ENCODE peak calls at places on chromosomes 5 and 9, in six cellular contexts. A is ovary; M is IMR-90; T is activated naive CD8-positive, alpha-beta T cell treated with anti-CD3 and anti-CD28 coated beads, Interleukin-2, amount 50 U/mL, for 24 hours; E is sigmoid colon; Y is hypothalamus. H is an unnamed sample.

GRCh38 chr9:124743686-124744348 is 27.3 kb downstream of the NR6A1 start:
- DNase-seq in A (no peak), T (no peak), E (no peak), Y (no peak), M (peak), H (no peak)

GRCh38 chr5:13215806-13216205 is 728.7 kb downstream of the DNAH5 start:
- DNase-seq in Y (no peak), E (no peak), A (no peak), M (no peak), T (no peak), H (no peak)

GRCh38 chr5:112930082-112930344 is 8.0 kb upstream of the REEP5 start:
- DNase-seq in M (no peak), E (no peak), T (no peak), Y (no peak), A (no peak), H (no peak)

GRCh38 chr5:159582756-159583523 is 252.7 kb upstream of the IL12B start:
- DNase-seq in T (no peak), E (no peak), M (peak), Y (no peak), A (no peak), H (no peak)

GRCh38 chr5:380701-381309 is 59.3 kb downstream of the AHRR start:
- DNase-seq in Y (no peak), T (no peak), E (peak), A (no peak), M (no peak), H (no peak)

GRCh38 chr9:88387733-88388202 is 476 bp upstream of the SPIN1 start:
- DNase-seq in E (peak), A (peak), M (peak), Y (peak), T (no peak), H (peak)

GRCh38 chr5:7927466-7928375 is 58.8 kb downstream of the MTRR start:
- DNase-seq in E (no peak), Y (peak), T (peak), A (peak), M (peak), H (no peak)

GRCh38 chr9:98129451-98129881 is 10.4 kb upstream of the TRIM14 start:
- DNase-seq in A (no peak), M (peak), T (no peak), Y (no peak), E (peak), H (no peak)

GRCh38 chr5:154756871-154757646 is 1.9 kb downstream of the LARP1 start:
- DNase-seq in A (peak), E (peak), T (peak), Y (peak), M (peak), H (no peak)

GRCh38 chr9:121650220-121651013 is 1.0 kb upstream of the DAB2IP start:
- DNase-seq in Y (no peak), A (peak), T (peak), M (peak), E (peak), H (no peak)

GRCh38 chr5:134122530-134122929 is 8.0 kb downstream of the TCF7 start:
- DNase-seq in A (no peak), Y (no peak), E (no peak), M (no peak), T (no peak), H (no peak)

GRCh38 chr5:107217721-107218130 is 453.0 kb downstream of the EFNA5 start:
- DNase-seq in E (peak), Y (peak), A (no peak), T (no peak), M (no peak), H (peak)

GRCh38 chr5:59943721-59944120 is 50.2 kb upstream of the PDE4D start:
- DNase-seq in Y (no peak), E (no peak), T (no peak), M (no peak), A (no peak), H (no peak)

GRCh38 chr5:66757219-66757833 is 161.1 kb downstream of the MAST4 start:
- DNase-seq in A (peak), T (peak), Y (peak), E (no peak), M (peak), H (peak)

GRCh38 chr5:143464723-143465490 is 61.4 kb upstream of the NR3C1 start:
- DNase-seq in E (no peak), M (no peak), A (no peak), T (no peak), Y (no peak), H (no peak)

GRCh38 chr5:39213437-39214207 is 5.7 kb downstream of the FYB1 start:
- DNase-seq in A (no peak), Y (no peak), M (no peak), T (no peak), E (no peak), H (no peak)

GRCh38 chr5:134979416-134979815 is 11.7 kb downstream of the CATSPER3 start:
- DNase-seq in E (no peak), A (no peak), M (no peak), T (no peak), Y (no peak), H (no peak)

GRCh38 chr5:81021486-81021885 is 61.3 kb downstream of the RASGRF2 start:
- DNase-seq in T (no peak), Y (no peak), E (no peak), A (no peak), M (no peak), H (no peak)

GRCh38 chr5:128782446-128782845 is 182.8 kb upstream of the SLC27A6 start:
- DNase-seq in A (no peak), Y (peak), E (peak), M (peak), T (no peak), H (peak)

GRCh38 chr9:92138157-92138959 is 23.1 kb upstream of the SPTLC1 start:
- DNase-seq in E (peak), Y (peak), A (peak), M (peak), T (peak), H (no peak)

GRCh38 chr9:130852801-130853200 is 17.7 kb downstream of the ABL1 start:
- DNase-seq in T (no peak), E (peak), M (no peak), Y (no peak), A (no peak), H (no peak)

GRCh38 chr5:124411089-124411488 is 335.4 kb downstream of the ZNF608 start:
- DNase-seq in Y (no peak), T (no peak), E (no peak), A (no peak), M (peak), H (no peak)

GRCh38 chr9:136552117-136552685 is 6.4 kb upstream of the NOTCH1 start:
- DNase-seq in E (no peak), M (peak), A (no peak), T (no peak), Y (no peak), H (peak)